ENCODE peak calls at places on chromosomes 12 and 14, in eight cellular contexts. One of them, this sample, is unnamed.

GRCh38 chr12:32102234-32102633 is 4.4 kb upstream of the BICD1 start:
- DNase-seq in H1: no peak
- DNase-seq in A549: no peak
- DNase-seq in adrenal gland: no peak
- DNase-seq in body of pancreas: no peak
- DNase-seq in H54: no peak
- DNase-seq in GM12892: no peak
- DNase-seq in spleen: no peak
- DNase-seq in this sample: no peak

GRCh38 chr14:93184391-93185332 is at the start of the genes LYSET and MOAP1:
- DNase-seq in H1: peak
- DNase-seq in A549: peak
- DNase-seq in adrenal gland: peak
- DNase-seq in body of pancreas: peak
- DNase-seq in H54: peak
- DNase-seq in GM12892: peak
- DNase-seq in spleen: peak
- DNase-seq in this sample: peak

GRCh38 chr12:111221296-111222026 is 147.4 kb downstream of the PHETA1 start:
- DNase-seq in H1: no peak
- DNase-seq in A549: no peak
- DNase-seq in adrenal gland: no peak
- DNase-seq in body of pancreas: no peak
- DNase-seq in H54: no peak
- DNase-seq in GM12892: no peak
- DNase-seq in spleen: no peak
- DNase-seq in this sample: no peak

GRCh38 chr14:78835052-78835451 is 664.9 kb downstream of the NRXN3 start:
- DNase-seq in H1: no peak
- DNase-seq in A549: no peak
- DNase-seq in adrenal gland: no peak
- DNase-seq in body of pancreas: no peak
- DNase-seq in H54: no peak
- DNase-seq in GM12892: no peak
- DNase-seq in spleen: no peak
- DNase-seq in this sample: no peak

GRCh38 chr14:65267856-65268255 is 144.7 kb upstream of the FUT8 start:
- DNase-seq in H1: no peak
- DNase-seq in A549: no peak
- DNase-seq in adrenal gland: no peak
- DNase-seq in body of pancreas: peak
- DNase-seq in H54: no peak
- DNase-seq in GM12892: no peak
- DNase-seq in spleen: no peak
- DNase-seq in this sample: no peak

GRCh38 chr12:43407816-43408645 is 144.0 kb downstream of the ADAMTS20 start:
- DNase-seq in H1: no peak
- DNase-seq in A549: no peak
- DNase-seq in adrenal gland: no peak
- DNase-seq in body of pancreas: no peak
- DNase-seq in H54: no peak
- DNase-seq in GM12892: no peak
- DNase-seq in spleen: no peak
- DNase-seq in this sample: no peak

GRCh38 chr14:67644428-67644827 is 24.7 kb downstream of the ARG2 start:
- DNase-seq in H1: no peak
- DNase-seq in A549: no peak
- DNase-seq in adrenal gland: no peak
- DNase-seq in body of pancreas: no peak
- DNase-seq in H54: no peak
- DNase-seq in GM12892: no peak
- DNase-seq in spleen: no peak
- DNase-seq in this sample: no peak

GRCh38 chr14:32627545-32628298 is 298.6 kb downstream of the AKAP6 start:
- DNase-seq in H1: no peak
- DNase-seq in A549: no peak
- DNase-seq in adrenal gland: no peak
- DNase-seq in body of pancreas: no peak
- DNase-seq in H54: no peak
- DNase-seq in GM12892: no peak
- DNase-seq in spleen: no peak
- DNase-seq in this sample: no peak

GRCh38 chr12:103715494-103715893 is 125.5 kb downstream of the NT5DC3 start:
- DNase-seq in H1: no peak
- DNase-seq in A549: no peak
- DNase-seq in adrenal gland: no peak
- DNase-seq in body of pancreas: no peak
- DNase-seq in H54: no peak
- DNase-seq in GM12892: no peak
- DNase-seq in spleen: no peak
- DNase-seq in this sample: no peak

GRCh38 chr14:59187802-59188460 is 536 bp upstream of the DAAM1 start:
- DNase-seq in H1: no peak
- DNase-seq in A549: peak
- DNase-seq in adrenal gland: peak
- DNase-seq in body of pancreas: peak
- DNase-seq in H54: no peak
- DNase-seq in GM12892: no peak
- DNase-seq in spleen: peak
- DNase-seq in this sample: peak

DNA sequence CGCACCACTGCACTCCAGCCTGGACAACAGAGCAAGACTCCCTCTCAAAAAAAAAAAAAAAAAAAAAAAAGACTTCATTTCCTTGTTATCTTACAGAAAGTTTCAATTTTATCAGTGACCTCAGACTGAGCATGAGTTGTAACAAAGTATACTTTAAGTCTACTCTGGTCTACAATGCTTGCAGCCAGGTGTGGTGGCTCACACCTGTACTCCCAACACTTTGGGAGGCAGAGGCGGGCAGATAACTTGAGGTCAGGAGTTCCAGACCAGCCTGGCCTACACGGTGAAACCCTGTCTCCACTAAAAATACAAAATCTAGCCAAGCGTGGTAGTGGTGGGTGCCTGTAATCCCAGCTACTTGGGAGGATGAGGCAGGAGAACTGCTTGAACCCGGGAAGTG is 18.0 kb downstream of the HNRNPC start:
- DNase-seq in H1: no peak
- DNase-seq in A549: no peak
- DNase-seq in adrenal gland: no peak
- DNase-seq in body of pancreas: no peak
- DNase-seq in H54: no peak
- DNase-seq in GM12892: no peak
- DNase-seq in spleen: no peak
- DNase-seq in this sample: no peak
- TF ChIP-seq POLR2A in H1: peak
- TF ChIP-seq POLR2A in A549: no peak
- TF ChIP-seq POLR2A in adrenal gland: no peak
- TF ChIP-seq POLR2A in body of pancreas: no peak
- TF ChIP-seq POLR2A in H54: no peak
- TF ChIP-seq POLR2A in GM12892: no peak
- TF ChIP-seq POLR2A in spleen: no peak
- TF ChIP-seq POLR2A in this sample: no peak

DNA sequence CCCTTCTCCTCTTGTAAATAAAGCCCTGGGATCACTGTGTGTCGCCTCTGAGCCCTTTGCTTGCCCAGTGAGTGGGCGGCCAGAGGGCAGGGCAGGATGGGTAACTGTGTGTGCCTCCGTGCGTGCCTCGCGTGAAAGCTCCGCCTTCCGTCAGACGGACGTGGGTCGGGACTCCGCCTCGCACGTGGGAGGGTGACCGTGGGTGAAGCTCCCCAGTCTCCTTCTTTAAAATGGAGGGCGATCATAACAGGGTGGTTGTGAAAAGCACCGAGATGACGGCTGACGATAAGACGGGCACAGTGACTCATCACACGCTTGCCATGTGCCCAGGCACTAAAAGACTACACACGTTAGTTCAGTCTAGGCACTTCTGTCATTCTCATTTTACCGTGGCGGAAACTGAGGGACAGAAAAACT is 9.2 kb downstream of the PHB2 start:
- DNase-seq in H1: no peak
- DNase-seq in A549: no peak
- DNase-seq in adrenal gland: peak
- DNase-seq in body of pancreas: peak
- DNase-seq in H54: no peak
- DNase-seq in GM12892: no peak
- DNase-seq in spleen: peak
- DNase-seq in this sample: peak
- TF ChIP-seq POLR2A in H1: no peak
- TF ChIP-seq POLR2A in A549: no peak
- TF ChIP-seq POLR2A in adrenal gland: no peak
- TF ChIP-seq POLR2A in body of pancreas: no peak
- TF ChIP-seq POLR2A in H54: no peak
- TF ChIP-seq POLR2A in GM12892: no peak
- TF ChIP-seq POLR2A in spleen: no peak
- TF ChIP-seq POLR2A in this sample: no peak

GRCh38 chr12:119668315-119668651 is 350 bp downstream of the PRKAB1 start:
- DNase-seq in H1: no peak
- DNase-seq in A549: no peak
- DNase-seq in adrenal gland: no peak
- DNase-seq in body of pancreas: no peak
- DNase-seq in H54: no peak
- DNase-seq in GM12892: no peak
- DNase-seq in spleen: no peak
- DNase-seq in this sample: no peak

GRCh38 chr12:119669744-119670472 is 2.0 kb downstream of the PRKAB1 start:
- DNase-seq in H1: no peak
- DNase-seq in A549: no peak
- DNase-seq in adrenal gland: no peak
- DNase-seq in body of pancreas: peak
- DNase-seq in H54: no peak
- DNase-seq in GM12892: no peak
- DNase-seq in spleen: no peak
- DNase-seq in this sample: no peak

GRCh38 chr12:119666226-119666808 is 1.6 kb upstream of the PRKAB1 start:
- DNase-seq in H1: no peak
- DNase-seq in A549: no peak
- DNase-seq in adrenal gland: no peak
- DNase-seq in body of pancreas: no peak
- DNase-seq in H54: no peak
- DNase-seq in GM12892: no peak
- DNase-seq in spleen: no peak
- DNase-seq in this sample: no peak

GRCh38 chr12:119666900-119667576 is 895 bp upstream of the PRKAB1 start:
- DNase-seq in H1: no peak
- DNase-seq in A549: no peak
- DNase-seq in adrenal gland: no peak
- DNase-seq in body of pancreas: no peak
- DNase-seq in H54: no peak
- DNase-seq in GM12892: no peak
- DNase-seq in spleen: no peak
- DNase-seq in this sample: no peak

DNA sequence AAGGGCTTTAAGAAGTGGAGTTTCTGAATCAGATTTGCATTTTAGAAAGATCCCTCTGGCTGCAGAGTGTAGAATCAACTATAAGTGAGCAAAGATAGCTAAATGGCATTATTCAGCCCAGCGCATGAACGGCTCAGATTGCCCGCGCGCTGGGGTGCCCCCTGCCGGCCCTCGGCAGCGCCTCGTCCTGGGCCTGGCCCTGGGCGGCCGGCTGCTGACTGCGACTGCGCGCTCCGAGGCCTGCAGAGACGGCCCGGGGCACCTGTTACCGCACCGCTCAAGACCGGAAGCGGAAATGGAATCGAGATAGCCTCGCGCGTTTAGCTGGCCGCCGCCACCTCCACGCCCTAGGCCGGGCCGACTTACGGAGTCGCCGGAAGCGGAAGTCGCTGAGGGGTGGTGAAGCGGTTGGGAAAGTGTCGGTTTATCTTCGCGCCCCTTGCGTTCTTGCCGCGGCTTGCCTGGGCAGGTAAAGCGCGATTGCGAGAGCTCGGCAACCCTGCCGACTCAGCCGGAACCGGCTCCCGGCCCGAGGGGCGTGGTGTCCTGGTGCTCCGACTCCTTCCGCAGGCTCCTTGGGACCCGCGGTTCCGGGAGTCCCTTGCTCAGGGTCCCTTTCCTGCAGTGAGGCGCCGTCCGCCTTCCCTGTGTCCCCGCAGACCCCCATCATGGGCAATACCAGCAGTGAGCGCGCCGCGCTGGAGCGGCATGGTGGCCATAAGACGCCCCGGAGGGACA is at the start of gene PRKAB1:
- DNase-seq in H1: peak
- DNase-seq in A549: peak
- DNase-seq in adrenal gland: peak
- DNase-seq in body of pancreas: peak
- DNase-seq in H54: peak
- DNase-seq in GM12892: peak
- DNase-seq in spleen: peak
- DNase-seq in this sample: peak
- TF ChIP-seq POLR2A in H1: peak
- TF ChIP-seq POLR2A in A549: peak
- TF ChIP-seq POLR2A in adrenal gland: peak
- TF ChIP-seq POLR2A in body of pancreas: peak
- TF ChIP-seq POLR2A in H54: peak
- TF ChIP-seq POLR2A in GM12892: peak
- TF ChIP-seq POLR2A in spleen: no peak
- TF ChIP-seq POLR2A in this sample: peak

GRCh38 chr12:108838194-108839010 is 19.0 kb downstream of the SSH1 start:
- DNase-seq in H1: no peak
- DNase-seq in A549: peak
- DNase-seq in adrenal gland: peak
- DNase-seq in body of pancreas: peak
- DNase-seq in H54: peak
- DNase-seq in GM12892: peak
- DNase-seq in spleen: peak
- DNase-seq in this sample: peak
- TF ChIP-seq POLR2A in H1: no peak
- TF ChIP-seq POLR2A in A549: no peak
- TF ChIP-seq POLR2A in adrenal gland: peak
- TF ChIP-seq POLR2A in body of pancreas: no peak
- TF ChIP-seq POLR2A in H54: peak
- TF ChIP-seq POLR2A in GM12892: peak
- TF ChIP-seq POLR2A in spleen: no peak
- TF ChIP-seq POLR2A in this sample: peak

GRCh38 chr12:121626853-121627623 is 708 bp downstream of the ORAI1 start:
- DNase-seq in H1: peak
- DNase-seq in A549: peak
- DNase-seq in adrenal gland: peak
- DNase-seq in body of pancreas: peak
- DNase-seq in H54: peak
- DNase-seq in GM12892: no peak
- DNase-seq in spleen: peak
- DNase-seq in this sample: peak
- TF ChIP-seq POLR2A in H1: no peak
- TF ChIP-seq POLR2A in A549: no peak
- TF ChIP-seq POLR2A in adrenal gland: no peak
- TF ChIP-seq POLR2A in body of pancreas: peak
- TF ChIP-seq POLR2A in H54: peak
- TF ChIP-seq POLR2A in GM12892: peak
- TF ChIP-seq POLR2A in spleen: no peak
- TF ChIP-seq POLR2A in this sample: no peak